ENCODE peak calls at places on chromosome 2, in eight cellular contexts. S is fibroblast of lung, V is fibroblast of pulmonary artery, L is neural progenitor cell, U is prostate gland, E is IMR-90, Y is lower lobe of right lung, D is Peyer's patch. T is an unnamed sample.

GRCh38 chr2:231900486-231900942 is 25.7 kb downstream of the NPPC start:
- DNase-seq in V (peak), E (peak), L (peak), S (peak), Y (peak), U (no peak), D (peak), T (peak)

GRCh38 chr2:238459081-238459629 is 32.4 kb downstream of the ASB1 start:
- DNase-seq in D (no peak), U (no peak), E (peak), S (peak), L (no peak), Y (no peak), V (peak), T (peak)

GRCh38 chr2:153287109-153287801 is 191.3 kb downstream of the RPRM start:
- DNase-seq in V (no peak), D (no peak), U (no peak), Y (no peak), S (no peak), E (no peak), L (peak), T (no peak)

GRCh38 chr2:73091164-73091563 is 19.7 kb upstream of the SFXN5 start:
- DNase-seq in D (no peak), S (peak), L (peak), Y (no peak), U (no peak), E (peak), V (no peak), T (no peak)

GRCh38 chr2:42959148-42959992 is 167.0 kb upstream of the HAAO start:
- DNase-seq in L (no peak), U (no peak), V (peak), D (no peak), Y (no peak), E (peak), S (peak), T (peak)

GRCh38 chr2:173496746-173497145 is 142.1 kb downstream of the CDCA7 start:
- DNase-seq in U (no peak), S (peak), E (peak), V (no peak), Y (no peak), D (no peak), L (no peak), T (peak)

GRCh38 chr2:28389399-28390240 is 3.0 kb upstream of the FOSL2 start:
- DNase-seq in L (peak), U (no peak), E (no peak), D (no peak), V (no peak), Y (no peak), S (peak), T (no peak)

GRCh38 chr2:121356058-121356640 is 71.1 kb upstream of the TFCP2L1 start:
- DNase-seq in D (no peak), U (peak), E (peak), Y (no peak), V (peak), S (peak), L (peak), T (peak)

GRCh38 chr2:220469201-220469600 is 841.8 kb downstream of the SLC4A3 start:
- DNase-seq in D (no peak), S (peak), V (peak), U (no peak), L (no peak), Y (no peak), E (peak), T (peak)

GRCh38 chr2:66582364-66582974 is 147.5 kb downstream of the MEIS1 start:
- DNase-seq in S (no peak), Y (no peak), E (peak), D (no peak), U (no peak), V (no peak), L (no peak), T (no peak)

DNA sequence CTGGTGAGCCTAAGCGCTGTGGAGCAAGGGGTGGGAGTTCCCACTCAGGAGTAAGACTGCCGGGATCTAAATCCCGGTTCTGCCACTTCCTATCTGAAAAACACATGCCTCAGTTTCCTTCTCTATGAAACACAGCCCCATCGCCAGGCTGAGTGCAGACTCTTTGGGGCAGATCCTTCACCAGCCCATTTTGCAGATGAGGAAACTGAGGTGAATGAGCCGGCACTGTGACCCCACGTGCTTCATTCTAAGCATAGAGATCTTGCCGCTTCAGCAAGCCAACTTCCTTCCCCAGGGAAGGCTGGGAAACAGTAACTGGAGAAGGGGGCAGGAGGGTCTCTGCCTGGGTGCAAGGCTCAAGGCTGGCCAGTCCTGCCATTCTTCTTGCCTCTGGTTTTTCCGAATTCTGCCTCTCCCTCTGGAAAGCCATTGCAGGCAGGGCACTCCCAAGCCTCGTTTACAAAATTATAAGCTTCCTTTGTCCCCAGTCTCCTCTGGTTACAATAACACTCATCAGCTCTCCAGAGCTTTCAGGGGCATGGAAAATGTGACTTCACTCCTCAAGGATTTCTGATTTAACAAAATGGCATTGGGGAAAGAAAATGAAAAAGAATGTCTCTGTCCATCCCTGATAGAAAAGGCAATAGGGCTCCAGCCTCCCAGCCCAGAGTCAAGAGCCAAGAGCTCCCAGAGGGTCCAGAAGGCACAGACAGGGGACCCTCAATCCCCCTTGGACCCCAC is 249.2 kb downstream of the TNS1 start:
- DNase-seq in L (no peak), S (peak), E (peak), U (no peak), D (no peak), V (no peak), Y (no peak), T (no peak)
- TF ChIP-seq CTCF in L (no peak), S (no peak), E (no peak), U (no peak), D (no peak), V (no peak), Y (no peak), T (no peak)

GRCh38 chr2:70123051-70123828 is 36.0 kb downstream of the PCBP1 start:
- DNase-seq in E (peak), V (peak), Y (no peak), U (peak), S (peak), D (no peak), L (peak), T (peak)
- H3K4me3 ChIP-seq in E (no peak), V (no peak), Y (peak), U (no peak), S (peak), D (peak), L (peak), T (peak)

GRCh38 chr2:16774980-16775963 is 109.6 kb upstream of the CYRIA start:
- DNase-seq in S (peak), D (no peak), L (peak), E (no peak), V (peak), Y (no peak), U (no peak), T (peak)
- TF ChIP-seq CTCF in S (no peak), D (no peak), L (peak), E (no peak), V (no peak), Y (no peak), U (no peak), T (no peak)

DNA sequence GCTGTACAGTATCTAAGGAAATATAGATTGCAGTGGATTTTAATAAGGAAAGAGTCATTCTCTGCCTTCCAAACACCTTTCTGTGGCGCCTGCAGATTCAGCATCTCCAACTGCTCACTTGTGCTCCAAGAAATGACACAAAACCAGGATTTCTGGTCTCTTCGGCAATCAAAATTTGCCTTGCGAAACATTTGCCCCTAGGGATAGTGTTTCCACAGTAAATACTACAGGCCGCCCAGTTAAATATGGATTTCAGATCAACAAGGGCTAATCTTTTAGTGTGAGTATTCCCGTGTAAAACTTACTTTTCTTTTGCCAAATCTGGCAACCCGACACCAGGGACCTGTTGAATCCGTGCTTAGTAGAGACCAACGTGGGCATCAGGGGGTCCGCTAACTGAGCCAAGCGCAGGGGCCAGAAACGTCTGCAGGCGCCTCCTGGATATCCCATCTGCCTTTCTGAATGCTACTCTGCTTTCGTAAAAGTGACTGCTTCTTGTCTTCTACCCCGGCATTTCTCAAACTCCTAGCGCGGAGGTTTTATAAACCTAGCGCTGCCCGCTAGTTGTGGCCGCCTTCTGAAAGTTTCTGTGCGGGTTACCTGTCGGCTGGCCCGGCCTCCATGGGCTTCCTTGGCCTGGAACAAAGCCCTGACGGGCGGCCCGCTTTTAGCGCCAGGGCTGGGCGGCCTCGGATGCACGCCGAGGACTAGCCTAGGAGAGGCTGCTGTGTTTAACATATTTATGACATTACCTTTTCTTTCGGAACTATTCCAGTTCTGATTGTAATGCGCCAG is 2.5 kb downstream of the CYP1B1 start:
- DNase-seq in E (no peak), D (no peak), Y (no peak), S (peak), U (no peak), L (peak), V (no peak), T (peak)
- H3K4me3 ChIP-seq in E (no peak), D (no peak), Y (peak), S (peak), U (peak), L (peak), V (peak), T (peak)

DNA sequence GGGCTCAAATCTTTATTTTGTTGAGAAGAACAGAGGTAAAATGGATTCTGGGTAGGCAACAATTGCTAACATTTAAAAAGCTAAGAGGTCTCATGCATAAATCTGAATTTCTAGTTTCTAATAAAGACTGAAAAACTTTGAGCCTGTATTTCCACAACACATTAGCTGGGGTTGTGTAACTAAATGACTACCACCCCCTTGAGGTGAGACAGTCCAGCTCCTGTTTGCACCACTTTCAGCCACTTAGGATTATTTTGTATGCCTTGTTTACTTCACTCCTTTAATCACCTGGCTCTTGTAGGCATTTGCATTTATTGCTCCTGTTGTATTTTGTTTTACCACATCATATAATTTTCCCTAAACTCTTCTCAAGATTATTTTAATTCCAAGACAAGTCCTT is 376.6 kb downstream of the PTH2R start:
- DNase-seq in S (no peak), Y (no peak), V (no peak), E (no peak), D (no peak), L (peak), U (no peak), T (no peak)
- TF ChIP-seq CTCF in S (no peak), Y (no peak), V (no peak), E (no peak), D (peak), L (peak), U (no peak), T (no peak)

DNA sequence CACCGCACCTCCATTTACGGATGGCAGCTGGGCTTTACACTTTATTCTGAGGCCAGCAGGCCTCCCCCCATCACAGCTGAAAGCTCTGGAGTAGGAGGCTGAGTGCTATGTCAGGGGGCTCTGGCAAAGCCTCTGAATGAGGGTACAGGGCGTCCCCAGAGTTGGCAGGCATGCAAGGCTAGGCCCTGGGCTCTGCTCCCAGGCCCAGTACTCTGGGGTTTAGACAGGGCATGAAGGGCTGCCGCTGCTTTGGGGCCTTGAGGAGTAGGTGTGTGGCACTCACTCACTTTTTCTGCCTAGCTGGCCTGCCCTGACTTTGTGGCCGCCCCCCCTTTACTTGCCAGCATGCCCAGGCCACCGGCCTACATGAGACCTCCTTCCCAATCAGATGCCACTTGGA is 90.8 kb downstream of the WDSUB1 start:
- DNase-seq in Y (no peak), V (no peak), E (no peak), S (no peak), D (no peak), U (no peak), L (no peak), T (no peak)
- H3K4me3 ChIP-seq in Y (no peak), V (no peak), E (no peak), S (no peak), D (no peak), U (no peak), L (no peak), T (no peak)

GRCh38 chr2:54048117-54048785 is 67.2 kb upstream of the ACYP2 start:
- DNase-seq in E (no peak), D (no peak), Y (no peak), S (peak), V (no peak), U (no peak), L (no peak), T (no peak)
- TF ChIP-seq CTCF in E (no peak), D (no peak), Y (no peak), S (no peak), V (no peak), U (no peak), L (no peak), T (no peak)

GRCh38 chr2:241868661-241869081 is 858 bp upstream of the RTP5 start:
- DNase-seq in S (no peak), V (no peak), Y (no peak), L (no peak), D (no peak), E (no peak), U (no peak), T (no peak)

GRCh38 chr2:241865957-241866858 is 3.3 kb upstream of the RTP5 start:
- DNase-seq in L (peak), Y (no peak), U (no peak), V (no peak), S (no peak), D (no peak), E (peak), T (no peak)

GRCh38 chr2:241867776-241868420 is 1.6 kb upstream of the RTP5 start:
- DNase-seq in Y (no peak), V (no peak), S (no peak), L (no peak), U (no peak), D (peak), E (no peak), T (no peak)

GRCh38 chr2:241865416-241865956 is 4.0 kb upstream of the RTP5 start:
- DNase-seq in S (no peak), D (no peak), U (no peak), V (no peak), L (no peak), Y (no peak), E (no peak), T (no peak)

GRCh38 chr2:241866896-241867631 is 2.5 kb upstream of the RTP5 start:
- DNase-seq in U (no peak), V (no peak), D (no peak), S (no peak), Y (no peak), L (no peak), E (no peak), T (no peak)
- H3K4me3 ChIP-seq in U (no peak), V (no peak), D (no peak), S (no peak), Y (no peak), L (no peak), E (no peak), T (no peak)